ENCODE peak calls at places on chromosomes 2 and 18, in ten cellular contexts. Z is IMR-90, N is heart left ventricle, R is tibial nerve, P is A549, Q is kidney, W is OCI-LY7, T is mesenchymal stem cell, F is aorta, D is PC-9. U is an unnamed sample. For H3K9me3, the result is how much of the 10 kb centered on the place peaks cover.

GRCh38 chr18:25832008-25832604 is 258.3 kb downstream of the SS18 start:
- DNase-seq in Z (peak), N (peak), R (peak), P (peak), Q (no peak), W (peak), T (peak), F (no peak), D (no peak), U (peak)

GRCh38 chr2:73536133-73536532 is 106.1 kb downstream of the NAT8 start:
- DNase-seq in Z (no peak), N (no peak), R (no peak), P (no peak), Q (no peak), W (no peak), T (no peak), F (no peak), D (no peak), U (no peak)

GRCh38 chr2:120737802-120738516 is 2.3 kb downstream of the GLI2 start:
- DNase-seq in Z (no peak), N (no peak), R (no peak), P (peak), Q (no peak), W (no peak), T (peak), F (no peak), D (no peak), U (no peak)

GRCh38 chr2:129080715-129081472 is 762.2 kb upstream of the HS6ST1 start:
- DNase-seq in Z (no peak), N (no peak), R (no peak), P (no peak), Q (no peak), W (no peak), T (no peak), F (no peak), D (no peak), U (no peak)

GRCh38 chr2:26274058-26274613 is 29.4 kb downstream of the HADHB start:
- DNase-seq in Z (peak), N (peak), R (peak), P (peak), Q (no peak), W (no peak), T (peak), F (no peak), D (peak), U (no peak)

GRCh38 chr2:68043719-68044498 is 18.9 kb downstream of the C1D start:
- DNase-seq in Z (peak), N (no peak), R (no peak), P (peak), Q (no peak), W (no peak), T (peak), F (no peak), D (no peak), U (no peak)

GRCh38 chr2:101754613-101755012 is 57.1 kb downstream of the MAP4K4 start:
- DNase-seq in Z (peak), N (no peak), R (no peak), P (peak), Q (no peak), W (no peak), T (peak), F (no peak), D (peak), U (no peak)

GRCh38 chr2:148615446-148615845 is 29.1 kb upstream of the EPC2 start:
- DNase-seq in Z (no peak), N (no peak), R (no peak), P (no peak), Q (no peak), W (no peak), T (peak), F (no peak), D (no peak), U (no peak)

GRCh38 chr18:8423051-8423558 is 186.1 kb upstream of the RAB12 start:
- DNase-seq in Z (peak), N (no peak), R (no peak), P (no peak), Q (no peak), W (no peak), T (peak), F (no peak), D (no peak), U (no peak)

GRCh38 chr2:108621087-108621559 is 86.9 kb downstream of the LIMS1 start:
- DNase-seq in Z (peak), N (no peak), R (no peak), P (peak), Q (peak), W (peak), T (peak), F (no peak), D (peak), U (no peak)

GRCh38 chr2:156083707-156084494 is 248.6 kb downstream of the NR4A2 start:
- DNase-seq in Z (no peak), N (no peak), R (no peak), P (peak), Q (no peak), W (no peak), T (peak), F (no peak), D (peak), U (no peak)

GRCh38 chr2:109333414-109334194 is 204.6 kb downstream of the SH3RF3 start:
- DNase-seq in Z (peak), N (no peak), R (no peak), P (peak), Q (no peak), W (no peak), T (peak), F (no peak), D (no peak), U (peak)

GRCh38 chr18:63518178-63519012 is 23.8 kb upstream of the SERPINB12 start:
- DNase-seq in Z (peak), N (peak), R (peak), P (peak), Q (no peak), W (peak), T (peak), F (no peak), D (peak), U (peak)

GRCh38 chr2:173290518-173290917 is 64.2 kb upstream of the CDCA7 start:
- DNase-seq in Z (no peak), N (no peak), R (no peak), P (no peak), Q (no peak), W (no peak), T (no peak), F (no peak), D (no peak), U (no peak)

GRCh38 chr2:113179446-113180045 is 5.8 kb downstream of the PSD4 start:
- DNase-seq in Z (no peak), N (no peak), R (no peak), P (no peak), Q (peak), W (no peak), T (no peak), F (no peak), D (no peak), U (no peak)

GRCh38 chr2:113180131-113180946 is 6.6 kb downstream of the PSD4 start:
- DNase-seq in Z (no peak), N (no peak), R (no peak), P (no peak), Q (peak), W (no peak), T (no peak), F (no peak), D (no peak), U (peak)

GRCh38 chr2:113183264-113183663 is 9.5 kb downstream of the PSD4 start:
- DNase-seq in Z (no peak), N (no peak), R (no peak), P (no peak), Q (no peak), W (no peak), T (no peak), F (no peak), D (no peak), U (no peak)

GRCh38 chr2:113182471-113183260 is 8.9 kb downstream of the PSD4 start:
- DNase-seq in Z (no peak), N (no peak), R (no peak), P (no peak), Q (peak), W (no peak), T (no peak), F (peak), D (no peak), U (no peak)

DNA sequence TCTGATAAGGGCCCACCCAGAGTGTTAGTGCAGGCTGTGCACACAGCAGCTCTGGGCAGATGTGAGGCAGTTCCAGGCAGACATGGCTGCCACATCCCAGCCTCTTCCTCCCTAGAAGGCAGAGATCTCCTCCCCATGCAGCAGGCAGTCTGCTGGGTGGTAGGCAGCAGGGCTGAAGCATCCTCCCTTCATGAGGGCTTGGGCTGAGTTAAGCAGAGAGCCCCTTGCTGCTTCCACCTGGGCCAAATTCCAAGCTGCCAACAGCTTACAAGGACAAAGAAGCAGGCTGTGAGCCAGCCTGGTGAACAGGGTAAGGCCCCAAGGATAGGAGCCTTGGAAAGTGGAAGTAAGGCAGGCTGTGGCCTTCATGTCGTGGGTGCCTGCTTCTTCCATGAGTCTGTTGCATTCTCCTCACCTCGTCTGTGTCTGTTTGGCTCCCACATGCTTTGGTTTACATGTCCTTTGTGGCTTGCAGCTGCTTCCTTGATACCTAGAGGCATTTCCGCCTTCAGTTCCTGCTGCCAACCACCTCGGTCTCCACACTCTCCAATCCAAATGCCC is 7.8 kb downstream of the PSD4 start:
- DNase-seq in Z (no peak), N (no peak), R (no peak), P (no peak), Q (peak), W (no peak), T (no peak), F (no peak), D (no peak), U (no peak)
- H3K4me3 ChIP-seq in Z (no peak), N (no peak), R (no peak), P (no peak), Q (no peak), W (no peak), T (no peak), F (no peak), D (no peak), U (no peak)

GRCh38 chr18:6158958-6159357 is 255.8 kb downstream of the L3MBTL4 start:
- DNase-seq in Z (no peak), N (no peak), R (no peak), P (no peak), Q (no peak), W (no peak), T (no peak), F (no peak), D (no peak), U (no peak)
- H3K9me3 ChIP-seq in Z (under half), N (under half), R (under half), P (under half), Q (under half), W (under half), T (under half), F (under half), D (under half), U (under half)

GRCh38 chr2:210537021-210537650 is 19.3 kb upstream of the CPS1 start:
- DNase-seq in Z (no peak), N (no peak), R (no peak), P (no peak), Q (no peak), W (no peak), T (no peak), F (no peak), D (no peak), U (no peak)

GRCh38 chr2:210541280-210541902 is 15.0 kb upstream of the CPS1 start:
- DNase-seq in Z (peak), N (no peak), R (no peak), P (no peak), Q (no peak), W (no peak), T (peak), F (no peak), D (no peak), U (no peak)

GRCh38 chr2:210539035-210539434 is 17.4 kb upstream of the CPS1 start:
- DNase-seq in Z (no peak), N (no peak), R (no peak), P (no peak), Q (no peak), W (no peak), T (no peak), F (no peak), D (no peak), U (no peak)

GRCh38 chr2:210540471-210541257 is 15.7 kb upstream of the CPS1 start:
- DNase-seq in Z (peak), N (no peak), R (no peak), P (no peak), Q (no peak), W (no peak), T (peak), F (no peak), D (no peak), U (no peak)

GRCh38 chr2:210539578-210540416 is 16.6 kb upstream of the CPS1 start:
- DNase-seq in Z (no peak), N (no peak), R (no peak), P (no peak), Q (no peak), W (no peak), T (no peak), F (no peak), D (no peak), U (no peak)
- H3K4me3 ChIP-seq in Z (no peak), N (no peak), R (no peak), P (no peak), Q (peak), W (no peak), T (no peak), F (no peak), D (no peak), U (no peak)

DNA sequence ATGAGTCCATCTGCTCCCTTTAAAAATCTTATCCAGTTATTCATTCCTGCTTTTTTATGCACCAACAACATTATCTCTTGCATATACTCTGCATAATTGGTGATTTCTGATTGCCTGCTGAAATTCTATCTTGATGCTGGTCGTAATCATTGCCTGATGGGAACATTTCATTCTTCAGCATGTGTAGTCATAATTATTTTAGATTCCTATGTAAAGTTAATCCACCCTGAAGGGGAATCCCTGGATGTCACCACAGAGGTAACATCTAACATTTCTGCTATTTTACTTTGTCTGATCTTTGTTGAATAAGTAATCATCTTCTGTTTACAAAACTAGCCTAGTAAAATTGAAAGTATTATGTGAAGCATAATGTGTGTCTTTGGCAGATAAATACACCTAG is 102.3 kb upstream of the RND3 start:
- DNase-seq in Z (peak), N (no peak), R (no peak), P (no peak), Q (no peak), W (no peak), T (no peak), F (no peak), D (no peak), U (no peak)
- H3K9me3 ChIP-seq in Z (under half), N (under half), R (under half), P (under half), Q (under half), W (under half), T (under half), F (under half), D (under half), U (under half)

DNA sequence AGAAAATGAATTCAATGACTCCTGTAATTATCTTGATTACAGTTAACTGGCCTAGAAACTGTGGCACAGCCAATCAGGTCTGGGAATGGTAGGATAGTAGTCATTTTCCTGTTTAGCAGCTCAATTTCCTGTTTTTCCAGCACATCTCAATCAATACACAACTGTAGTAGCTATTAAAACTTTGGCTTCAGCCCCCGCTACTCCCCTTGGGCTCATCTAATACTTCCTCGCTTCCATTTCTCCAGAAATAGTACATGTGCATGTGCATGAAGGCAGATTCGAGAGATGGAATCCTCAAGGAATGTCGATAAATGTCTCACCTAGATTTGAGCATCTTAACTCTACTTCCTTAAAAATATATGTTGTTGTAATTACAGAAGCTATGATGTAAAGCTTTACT is 9.7 kb downstream of the COBLL1 start:
- DNase-seq in Z (no peak), N (no peak), R (no peak), P (no peak), Q (no peak), W (no peak), T (no peak), F (no peak), D (no peak), U (no peak)
- H3K4me3 ChIP-seq in Z (no peak), N (no peak), R (no peak), P (no peak), Q (peak), W (no peak), T (no peak), F (no peak), D (no peak), U (no peak)

GRCh38 chr18:45590060-45590537 is 25.2 kb upstream of the SLC14A2 start:
- DNase-seq in Z (peak), N (no peak), R (peak), P (no peak), Q (no peak), W (no peak), T (no peak), F (no peak), D (no peak), U (no peak)

GRCh38 chr18:45590546-45590945 is 24.7 kb upstream of the SLC14A2 start:
- DNase-seq in Z (no peak), N (no peak), R (no peak), P (no peak), Q (no peak), W (no peak), T (no peak), F (no peak), D (no peak), U (no peak)

GRCh38 chr18:45596048-45596447 is 19.2 kb upstream of the SLC14A2 start:
- DNase-seq in Z (no peak), N (no peak), R (no peak), P (no peak), Q (no peak), W (no peak), T (no peak), F (no peak), D (no peak), U (no peak)
- H3K9me3 ChIP-seq in Z (under half), N (under half), R (under half), P (under half), Q (under half), W (under half), T (under half), F (under half), D (under half), U (under half)

GRCh38 chr2:166485558-166486193 is 8.4 kb downstream of the SCN7A start:
- DNase-seq in Z (no peak), N (peak), R (peak), P (no peak), Q (no peak), W (no peak), T (no peak), F (no peak), D (no peak), U (no peak)

GRCh38 chr2:166487082-166487654 is 6.9 kb downstream of the SCN7A start:
- DNase-seq in Z (no peak), N (peak), R (no peak), P (no peak), Q (no peak), W (no peak), T (no peak), F (no peak), D (no peak), U (no peak)
- H3K4me3 ChIP-seq in Z (no peak), N (no peak), R (no peak), P (no peak), Q (no peak), W (no peak), T (no peak), F (no peak), D (no peak), U (no peak)

GRCh38 chr2:116668691-116669090 is 1145.8 kb upstream of the DDX18 start:
- DNase-seq in Z (no peak), N (no peak), R (no peak), P (no peak), Q (no peak), W (no peak), T (no peak), F (no peak), D (no peak), U (no peak)
- H3K9me3 ChIP-seq in Z (under half), N (under half), R (under half), P (under half), Q (under half), W (under half), T (under half), F (under half), D (under half), U (under half)

GRCh38 chr2:159828736-159829135 is 30.7 kb upstream of the CD302 start:
- DNase-seq in Z (no peak), N (no peak), R (no peak), P (no peak), Q (no peak), W (no peak), T (no peak), F (no peak), D (no peak), U (no peak)
- H3K4me3 ChIP-seq in Z (no peak), N (no peak), R (no peak), P (no peak), Q (no peak), W (no peak), T (no peak), F (no peak), D (no peak), U (no peak)

GRCh38 chr2:229027353-229028115 is 243.6 kb downstream of the PID1 start:
- DNase-seq in Z (no peak), N (no peak), R (no peak), P (no peak), Q (no peak), W (no peak), T (no peak), F (no peak), D (no peak), U (no peak)
- H3K9me3 ChIP-seq in Z (under half), N (under half), R (under half), P (under half), Q (under half), W (under half), T (under half), F (under half), D (under half), U (under half)